ENCODE peak calls at places on chromosomes 16 and 17, in nine cellular contexts. R is stimulated activated CD8-positive, alpha-beta memory T cell treated with anti-CD3 and anti-CD28 coated beads, Interleukin-15, amount 100 ng/mL, for 1 hour; K is NCI-H510A; J is hippocampal formation; I is caudate nucleus; C is naive thymus-derived CD8-positive, alpha-beta T cell; M is GOT3; E is germinal center; D is ELF-1. F is an unnamed sample.

GRCh38 chr17:49031965-49032928 is 35.1 kb downstream of the IGF2BP1 start:
- DNase-seq in R (no peak), K (peak), J (peak), I (peak), C (no peak), M (peak), E (peak), D (peak), F (peak)

GRCh38 chr17:32912218-32912897 is 15.6 kb upstream of the TMEM98 start:
- DNase-seq in R (no peak), K (peak), J (no peak), I (no peak), C (no peak), M (peak), E (no peak), D (peak), F (peak)

GRCh38 chr17:68777856-68778694 is 176.9 kb upstream of the FAM20A start:
- DNase-seq in R (no peak), K (peak), J (no peak), I (no peak), C (no peak), M (no peak), E (no peak), D (no peak), F (no peak)

GRCh38 chr16:56470666-56471065 is 19.3 kb downstream of the OGFOD1 start:
- DNase-seq in R (no peak), K (no peak), J (no peak), I (no peak), C (no peak), M (no peak), E (no peak), D (no peak), F (no peak)

GRCh38 chr17:81907219-81908145 is 3.7 kb downstream of the PCYT2 start:
- DNase-seq in R (no peak), K (no peak), J (no peak), I (no peak), C (no peak), M (no peak), E (no peak), D (no peak), F (no peak)

GRCh38 chr17:19996086-19996485 is 13.1 kb upstream of the SPECC1 start:
- DNase-seq in R (no peak), K (no peak), J (no peak), I (no peak), C (no peak), M (no peak), E (no peak), D (no peak), F (no peak)

GRCh38 chr17:5500247-5500803 is 14.0 kb downstream of the MIS12 start:
- DNase-seq in R (no peak), K (no peak), J (no peak), I (no peak), C (no peak), M (no peak), E (peak), D (no peak), F (no peak)

GRCh38 chr16:81679721-81680430 is 99.2 kb upstream of the PLCG2 start:
- DNase-seq in R (no peak), K (no peak), J (no peak), I (no peak), C (no peak), M (no peak), E (no peak), D (no peak), F (no peak)

GRCh38 chr17:33686171-33686570 is 393.1 kb upstream of the ASIC2 start:
- DNase-seq in R (no peak), K (no peak), J (no peak), I (no peak), C (no peak), M (no peak), E (peak), D (peak), F (no peak)

GRCh38 chr16:62050793-62051192 is 14.6 kb upstream of the CDH8 start:
- DNase-seq in R (no peak), K (no peak), J (no peak), I (no peak), C (no peak), M (no peak), E (no peak), D (no peak), F (no peak)

GRCh38 chr17:19645608-19646250 is 2.8 kb upstream of the ALDH3A2 start:
- DNase-seq in R (peak), K (no peak), J (peak), I (peak), C (peak), M (no peak), E (peak), D (peak), F (no peak)

GRCh38 chr17:48307814-48308411 is 122.1 kb downstream of the SKAP1 start:
- DNase-seq in R (peak), K (peak), J (peak), I (no peak), C (peak), M (no peak), E (peak), D (peak), F (peak)

GRCh38 chr16:77171750-77172635 is 19.0 kb upstream of the MON1B start:
- DNase-seq in R (no peak), K (no peak), J (no peak), I (peak), C (no peak), M (no peak), E (peak), D (peak), F (peak)

GRCh38 chr16:54169112-54169511 is 117.5 kb downstream of the IRX3 start:
- DNase-seq in R (no peak), K (no peak), J (no peak), I (no peak), C (no peak), M (no peak), E (no peak), D (no peak), F (no peak)

GRCh38 chr17:81635431-81635830 is 1.5 kb downstream of the NPLOC4 start:
- DNase-seq in R (no peak), K (no peak), J (no peak), I (no peak), C (no peak), M (no peak), E (no peak), D (no peak), F (no peak)

GRCh38 chr17:7548585-7549400 is at the start of gene TNFSF12:
- DNase-seq in R (no peak), K (no peak), J (peak), I (no peak), C (peak), M (no peak), E (peak), D (peak), F (no peak)

GRCh38 chr16:8935989-8936388 is 27.7 kb downstream of the USP7 start:
- DNase-seq in R (no peak), K (no peak), J (no peak), I (no peak), C (no peak), M (no peak), E (peak), D (peak), F (no peak)

GRCh38 chr16:79278506-79278905 is 322.0 kb downstream of the MAF start:
- DNase-seq in R (no peak), K (no peak), J (no peak), I (no peak), C (no peak), M (no peak), E (no peak), D (no peak), F (no peak)

GRCh38 chr16:69861276-69862030 is 89.7 kb upstream of the CLEC18A start:
- DNase-seq in R (no peak), K (no peak), J (peak), I (no peak), C (no peak), M (no peak), E (no peak), D (no peak), F (peak)

GRCh38 chr17:38469875-38470274 is 41.6 kb downstream of the ARHGAP23 start:
- DNase-seq in R (no peak), K (no peak), J (no peak), I (peak), C (peak), M (no peak), E (no peak), D (peak), F (no peak)

GRCh38 chr17:27559506-27559931 is 71.5 kb upstream of the LGALS9 start:
- DNase-seq in R (no peak), K (no peak), J (no peak), I (no peak), C (no peak), M (no peak), E (no peak), D (no peak), F (no peak)

GRCh38 chr17:39739885-39740356 is 2.2 kb downstream of the GRB7 start:
- DNase-seq in R (no peak), K (no peak), J (no peak), I (no peak), C (no peak), M (no peak), E (no peak), D (peak), F (no peak)

GRCh38 chr16:84985079-84986065 is 26.0 kb downstream of the ZDHHC7 start:
- DNase-seq in R (no peak), K (no peak), J (no peak), I (no peak), C (no peak), M (peak), E (no peak), D (no peak), F (peak)

GRCh38 chr16:69938981-69939820 is 11.9 kb upstream of the CLEC18A start:
- DNase-seq in R (no peak), K (no peak), J (no peak), I (no peak), C (no peak), M (no peak), E (no peak), D (peak), F (no peak)

GRCh38 chr16:89448656-89449055 is 41.7 kb downstream of the ANKRD11 start:
- DNase-seq in R (no peak), K (no peak), J (no peak), I (no peak), C (no peak), M (no peak), E (no peak), D (no peak), F (no peak)

GRCh38 chr16:50626868-50627267 is 54.2 kb downstream of the SNX20 start:
- DNase-seq in R (no peak), K (no peak), J (no peak), I (no peak), C (no peak), M (no peak), E (no peak), D (no peak), F (no peak)

GRCh38 chr16:23907457-23907902 is 71.7 kb downstream of the PRKCB start:
- DNase-seq in R (no peak), K (no peak), J (no peak), I (no peak), C (no peak), M (no peak), E (no peak), D (no peak), F (no peak)